ENCODE peak calls at places on chromosomes 16 and 17, in six cellular contexts. S, M, N, A, V and H are unnamed samples. For H3K4me1, the result is how much of the 10 kb centered on the place peaks cover.

GRCh38 chr16:88956546-88957455 is 20.2 kb downstream of the CBFA2T3 start:
- DNase-seq in S (no peak), M (no peak), N (peak), A (no peak), V (no peak), H (no peak)

GRCh38 chr17:45397796-45398195 is 34.9 kb downstream of the ARHGAP27 start:
- DNase-seq in S (no peak), M (no peak), N (no peak), A (no peak), V (no peak), H (no peak)

GRCh38 chr16:12999368-12999767 is 98.0 kb downstream of the SHISA9 start:
- DNase-seq in S (no peak), M (no peak), N (no peak), A (no peak), V (no peak), H (no peak)

GRCh38 chr17:58329808-58330543 is 1.4 kb upstream of the TSPOAP1 start:
- DNase-seq in S (no peak), M (no peak), N (peak), A (no peak), V (no peak), H (no peak)

GRCh38 chr16:66387817-66388332 is 21.4 kb downstream of the CDH5 start:
- DNase-seq in S (no peak), M (no peak), N (no peak), A (no peak), V (no peak), H (no peak)

GRCh38 chr17:48908853-48909394 is 717 bp downstream of the UBE2Z start:
- DNase-seq in S (peak), M (peak), N (peak), A (peak), V (peak), H (peak)

GRCh38 chr17:50037321-50038107 is 18.4 kb upstream of the ITGA3 start:
- DNase-seq in S (peak), M (peak), N (peak), A (no peak), V (peak), H (peak)

GRCh38 chr16:4748682-4749411 is 14.5 kb downstream of the DNAAF8 start:
- DNase-seq in S (no peak), M (no peak), N (no peak), A (no peak), V (no peak), H (no peak)

GRCh38 chr17:34757106-34757505 is 177.7 kb downstream of the TMEM132E start:
- DNase-seq in S (no peak), M (no peak), N (no peak), A (no peak), V (no peak), H (no peak)

GRCh38 chr17:2971851-2972250 is 91.6 kb downstream of the OR1D5 start:
- DNase-seq in S (no peak), M (no peak), N (no peak), A (no peak), V (no peak), H (no peak)

GRCh38 chr17:66630828-66631472 is 204.0 kb upstream of the CACNG5 start:
- DNase-seq in S (no peak), M (no peak), N (no peak), A (no peak), V (no peak), H (no peak)

GRCh38 chr17:37523715-37524219 is 34.1 kb downstream of the DUSP14 start:
- DNase-seq in S (no peak), M (no peak), N (no peak), A (no peak), V (no peak), H (no peak)

GRCh38 chr16:27816561-27816960 is 247.0 kb downstream of the GSG1L start:
- DNase-seq in S (no peak), M (no peak), N (no peak), A (no peak), V (no peak), H (peak)

GRCh38 chr16:13866073-13866472 is 53.9 kb upstream of the ERCC4 start:
- DNase-seq in S (no peak), M (peak), N (peak), A (peak), V (peak), H (peak)

GRCh38 chr17:78924481-78925151 is 571 bp downstream of the TIMP2 start:
- DNase-seq in S (no peak), M (no peak), N (no peak), A (no peak), V (no peak), H (peak)

GRCh38 chr17:15918661-15919259 is 26.2 kb upstream of the ADORA2B start:
- DNase-seq in S (no peak), M (peak), N (peak), A (no peak), V (peak), H (no peak)

GRCh38 chr16:67302882-67303434 is 23.6 kb downstream of the KCTD19 start:
- DNase-seq in S (no peak), M (no peak), N (no peak), A (no peak), V (no peak), H (no peak)

GRCh38 chr16:8850279-8850885 is 18.4 kb downstream of the CARHSP1 start:
- DNase-seq in S (no peak), M (peak), N (no peak), A (no peak), V (no peak), H (peak)

GRCh38 chr16:11379420-11379819 is 34.2 kb downstream of the RMI2 start:
- DNase-seq in S (no peak), M (no peak), N (no peak), A (no peak), V (no peak), H (no peak)

GRCh38 chr17:77880702-77881450 is 77.6 kb upstream of the TNRC6C start:
- DNase-seq in S (no peak), M (no peak), N (peak), A (no peak), V (no peak), H (no peak)

GRCh38 chr17:10398352-10398751 is 23.4 kb downstream of the MYH8 start:
- DNase-seq in S (no peak), M (no peak), N (no peak), A (no peak), V (no peak), H (no peak)

GRCh38 chr17:63529711-63530556 is 6.8 kb downstream of the KCNH6 start:
- DNase-seq in S (no peak), M (no peak), N (no peak), A (no peak), V (no peak), H (no peak)

GRCh38 chr17:59165933-59166342 is 10.4 kb downstream of the PRR11 start:
- DNase-seq in S (no peak), M (no peak), N (no peak), A (no peak), V (peak), H (no peak)

GRCh38 chr17:65783845-65784334 is 222.4 kb upstream of the AXIN2 start:
- DNase-seq in S (no peak), M (no peak), N (no peak), A (no peak), V (peak), H (no peak)

GRCh38 chr17:41065829-41066624 is at the start of gene KRTAP2-4:
- DNase-seq in S (no peak), M (no peak), N (no peak), A (no peak), V (peak), H (no peak)

GRCh38 chr16:17359778-17360177 is 111.0 kb downstream of the XYLT1 start:
- DNase-seq in S (no peak), M (no peak), N (no peak), A (no peak), V (no peak), H (no peak)

GRCh38 chr17:58351710-58352017 is 337 bp downstream of the SUPT4H1 start:
- DNase-seq in S (no peak), M (no peak), N (no peak), A (no peak), V (no peak), H (no peak)

GRCh38 chr16:12901204-12901596 is 198 bp upstream of the SHISA9 start:
- DNase-seq in S (no peak), M (no peak), N (no peak), A (no peak), V (no peak), H (no peak)

GRCh38 chr16:84862804-84863484 is 43.2 kb downstream of the CRISPLD2 start:
- DNase-seq in S (no peak), M (no peak), N (no peak), A (no peak), V (no peak), H (no peak)

GRCh38 chr16:55571191-55571897 is 4.9 kb downstream of the CAPNS2 start:
- DNase-seq in S (no peak), M (no peak), N (no peak), A (no peak), V (no peak), H (no peak)

DNA sequence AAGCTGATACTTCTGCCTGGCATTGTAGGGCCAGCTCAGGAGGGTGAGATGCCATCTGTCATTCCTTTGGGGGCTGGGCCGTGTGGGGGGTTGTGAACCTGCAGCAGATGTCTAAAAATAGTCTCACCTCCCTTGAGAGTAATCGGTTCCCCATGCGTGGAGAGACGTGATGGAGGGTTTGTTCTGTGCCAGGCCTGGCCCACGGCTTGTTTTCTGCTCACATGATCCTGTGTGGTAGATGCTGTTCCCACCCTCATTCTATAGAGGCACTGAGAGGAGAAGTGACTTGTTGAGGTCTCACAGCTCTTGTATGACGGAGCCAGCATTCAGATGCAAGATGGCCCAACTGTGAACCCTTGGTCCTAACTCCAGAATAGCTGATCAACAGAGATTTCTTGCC is 4.6 kb downstream of the IRF8 start:
- DNase-seq in S (no peak), M (no peak), N (no peak), A (no peak), V (no peak), H (no peak)
- H3K4me3 ChIP-seq in S (no peak), M (no peak), N (peak), A (no peak), V (no peak), H (no peak)

DNA sequence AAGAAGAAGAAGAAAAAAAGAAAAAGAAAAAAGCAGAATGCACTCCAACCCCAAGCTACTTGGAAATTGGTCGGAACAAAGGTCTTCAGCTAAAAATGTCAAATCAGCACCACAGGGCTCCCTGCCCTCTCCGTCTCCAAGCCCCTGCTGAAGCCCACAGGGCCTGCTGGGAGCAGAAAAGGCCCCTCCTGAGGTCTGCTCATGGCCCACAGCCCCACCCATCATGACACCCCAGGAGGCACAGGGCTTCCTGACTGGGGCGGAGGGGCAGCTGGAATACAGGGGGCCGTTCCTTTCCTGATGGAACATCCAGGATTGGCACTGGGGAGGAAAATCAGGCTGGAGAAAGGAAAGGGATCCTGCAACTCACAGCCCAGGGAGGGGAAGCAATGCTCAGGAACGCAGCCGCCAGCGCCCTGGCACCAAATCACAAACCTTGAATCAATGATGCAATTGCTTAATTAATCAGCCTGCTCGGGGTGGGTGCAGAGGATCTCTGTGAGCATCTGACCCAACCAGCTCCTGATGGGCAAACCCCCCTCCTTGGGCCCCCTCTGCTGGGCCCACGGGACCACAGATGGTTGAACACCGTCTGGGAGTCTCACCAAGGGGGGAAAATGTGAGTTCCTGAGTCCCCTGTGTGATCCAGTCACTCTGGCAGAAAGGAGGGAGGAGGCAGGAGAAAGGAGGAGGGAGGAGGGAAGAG is 155.5 kb downstream of the ZNF423 start:
- DNase-seq in S (no peak), M (peak), N (no peak), A (no peak), V (no peak), H (no peak)
- H3K4me1 ChIP-seq in S (under half), M (half or more), N (under half), A (under half), V (under half), H (under half)

GRCh38 chr17:71378741-71379140 is 742.1 kb upstream of the SOX9 start:
- DNase-seq in S (no peak), M (no peak), N (no peak), A (no peak), V (no peak), H (no peak)
- TF ChIP-seq CTCF in S (no peak), M (no peak), N (no peak), A (no peak), V (no peak), H (no peak)

DNA sequence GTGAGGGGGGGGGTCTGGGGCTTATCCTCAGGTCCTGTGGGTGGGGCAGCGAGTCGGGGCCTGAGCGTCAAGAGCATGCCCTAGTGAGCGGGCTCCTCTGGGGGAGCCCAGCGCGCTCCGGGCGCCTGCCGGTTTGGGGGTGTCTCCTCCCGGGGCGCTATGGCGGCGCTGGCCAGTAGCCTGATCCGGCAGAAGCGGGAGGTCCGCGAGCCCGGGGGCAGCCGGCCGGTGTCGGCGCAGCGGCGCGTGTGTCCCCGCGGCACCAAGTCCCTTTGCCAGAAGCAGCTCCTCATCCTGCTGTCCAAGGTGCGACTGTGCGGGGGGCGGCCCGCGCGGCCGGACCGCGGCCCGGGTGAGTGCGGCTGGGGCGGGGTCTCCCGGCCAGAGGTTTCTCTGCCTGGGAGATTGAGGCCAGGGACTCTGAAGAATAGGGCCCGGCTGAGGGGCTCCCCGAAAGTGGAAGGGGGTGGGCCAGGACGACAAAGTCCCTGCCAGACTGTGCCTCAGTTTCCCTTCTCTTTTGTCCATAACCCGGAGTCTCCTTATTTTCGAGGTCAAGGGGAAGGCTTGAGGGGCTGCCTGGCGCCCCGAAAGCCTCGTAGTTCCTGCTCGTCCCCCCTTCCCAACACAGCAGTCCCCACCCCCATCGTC is at the start of gene FGF11:
- DNase-seq in S (no peak), M (no peak), N (no peak), A (no peak), V (no peak), H (no peak)
- H3K4me3 ChIP-seq in S (peak), M (peak), N (peak), A (peak), V (peak), H (peak)

GRCh38 chr17:80261159-80261894 is 675 bp downstream of the RNF213 start:
- DNase-seq in S (no peak), M (peak), N (peak), A (peak), V (peak), H (peak)
- H3K4me1 ChIP-seq in S (under half), M (half or more), N (half or more), A (under half), V (half or more), H (under half)

DNA sequence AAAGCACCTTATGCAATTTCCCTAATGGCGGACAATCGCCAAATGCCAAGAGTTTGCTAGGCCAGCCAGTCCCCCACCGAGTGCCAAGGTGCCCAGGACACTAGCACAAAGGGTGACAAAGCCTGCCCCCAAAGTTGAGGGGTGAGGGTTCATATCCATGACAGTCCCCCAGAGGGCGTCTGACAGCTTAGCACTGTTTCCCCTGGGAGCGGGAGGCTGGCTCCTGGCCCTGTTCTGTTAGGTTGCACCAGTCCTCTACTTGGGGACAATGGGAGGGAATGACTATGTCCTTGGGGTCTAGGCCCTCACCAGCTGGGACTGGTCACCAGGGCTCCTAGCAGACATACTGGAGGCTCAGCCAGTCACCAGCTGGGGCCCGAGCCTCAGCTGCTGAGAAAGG is 66.9 kb downstream of the MYO18A start:
- DNase-seq in S (no peak), M (no peak), N (no peak), A (no peak), V (no peak), H (no peak)
- TF ChIP-seq CTCF in S (no peak), M (no peak), N (no peak), A (no peak), V (no peak), H (no peak)

GRCh38 chr17:68195667-68196393 is 52.0 kb upstream of the AMZ2 start:
- DNase-seq in S (no peak), M (peak), N (peak), A (no peak), V (no peak), H (no peak)
- H3K4me3 ChIP-seq in S (peak), M (peak), N (peak), A (peak), V (peak), H (peak)

GRCh38 chr17:32492648-32493289 is 6.0 kb downstream of the CDK5R1 start:
- DNase-seq in S (no peak), M (no peak), N (no peak), A (no peak), V (no peak), H (peak)

GRCh38 chr17:32496348-32497078 is 9.7 kb downstream of the CDK5R1 start:
- DNase-seq in S (no peak), M (no peak), N (no peak), A (peak), V (no peak), H (peak)

GRCh38 chr17:32493581-32494513 is 7.1 kb downstream of the CDK5R1 start:
- DNase-seq in S (no peak), M (no peak), N (no peak), A (no peak), V (no peak), H (peak)

GRCh38 chr17:32495347-32496253 is 8.8 kb downstream of the CDK5R1 start:
- DNase-seq in S (no peak), M (no peak), N (peak), A (peak), V (no peak), H (peak)

GRCh38 chr17:32494621-32495346 is 8.0 kb downstream of the CDK5R1 start:
- DNase-seq in S (no peak), M (no peak), N (no peak), A (no peak), V (no peak), H (no peak)
- H3K4me1 ChIP-seq in S (under half), M (under half), N (under half), A (under half), V (under half), H (under half)